ENCODE peak calls at places on chromosomes 1 and 21, in five cellular contexts. I is B cell, A is AG10803, H is tibial nerve, R is neural crest cell. D is an unnamed sample.

GRCh38 chr1:226060976-226061792 is 1.3 kb upstream of the H3-3A start:
- DNase-seq in A (no peak), R (no peak), I (no peak), H (no peak), D (peak)

GRCh38 chr1:199064971-199065370 is 426.1 kb downstream of the PTPRC start:
- DNase-seq in I (no peak), H (no peak), A (no peak), R (no peak), D (no peak)

GRCh38 chr1:99069146-99069545 is 64.5 kb upstream of the PLPPR5 start:
- DNase-seq in I (no peak), A (no peak), H (no peak), R (no peak), D (no peak)

GRCh38 chr1:173914366-173914871 is 2.7 kb downstream of the SERPINC1 start:
- DNase-seq in R (peak), H (no peak), I (no peak), A (no peak), D (peak)

GRCh38 chr1:153903841-153904455 is 18.8 kb downstream of the GATAD2B start:
- DNase-seq in A (peak), I (no peak), H (peak), R (no peak), D (no peak)

GRCh38 chr1:33971018-33971710 is 107.3 kb downstream of the HMGB4 start:
- DNase-seq in R (no peak), H (no peak), I (no peak), A (peak), D (no peak)

GRCh38 chr1:160177231-160177630 is 13.1 kb upstream of the CASQ1 start:
- DNase-seq in I (no peak), R (no peak), A (no peak), H (no peak), D (peak)

GRCh38 chr1:12040457-12041051 is 21.3 kb downstream of the MIIP start:
- DNase-seq in R (no peak), H (peak), A (peak), I (peak), D (peak)

GRCh38 chr1:25866288-25866687 is 7.0 kb upstream of the AUNIP start:
- DNase-seq in I (peak), H (no peak), A (no peak), R (no peak), D (no peak)

GRCh38 chr1:99503276-99503747 is 142.6 kb upstream of the PALMD start:
- DNase-seq in A (peak), H (peak), R (no peak), I (no peak), D (no peak)

GRCh38 chr1:39545531-39545930 is 31.1 kb downstream of the PABPC4 start:
- DNase-seq in I (no peak), R (no peak), H (no peak), A (no peak), D (no peak)

GRCh38 chr1:41020654-41021053 is 871 bp downstream of the SLFNL1 start:
- DNase-seq in R (no peak), A (no peak), I (no peak), H (no peak), D (no peak)

GRCh38 chr1:40944326-40944725 is 35.2 kb upstream of the CTPS1 start:
- DNase-seq in I (no peak), R (no peak), A (peak), H (peak), D (no peak)

GRCh38 chr1:229855999-229856650 is 210.9 kb upstream of the GALNT2 start:
- DNase-seq in I (peak), R (no peak), H (no peak), A (no peak), D (peak)

GRCh38 chr21:46116846-46117585 is 19.1 kb downstream of the COL6A2 start:
- DNase-seq in A (peak), H (no peak), I (peak), R (no peak), D (no peak)

GRCh38 chr1:4062992-4063391 is 162.9 kb upstream of the C1orf174 start:
- DNase-seq in I (peak), R (no peak), A (no peak), H (no peak), D (no peak)

GRCh38 chr1:11434506-11434905 is 44.4 kb upstream of the DISP3 start:
- DNase-seq in H (no peak), R (no peak), I (no peak), A (no peak), D (no peak)

GRCh38 chr1:16082283-16083038 is 9.0 kb upstream of the FAM131C start:
- DNase-seq in I (peak), H (peak), R (peak), A (peak), D (peak)

GRCh38 chr21:35528109-35529042 is 479.3 kb upstream of the RUNX1 start:
- DNase-seq in I (peak), R (no peak), H (peak), A (no peak), D (peak)

GRCh38 chr1:23483327-23484252 is at the start of gene ASAP3:
- DNase-seq in H (no peak), R (peak), I (peak), A (peak), D (peak)

GRCh38 chr1:85148524-85149250 is 52.1 kb downstream of the SYDE2 start:
- DNase-seq in H (no peak), A (peak), I (no peak), R (no peak), D (peak)

GRCh38 chr1:228374711-228375577 is 31.7 kb downstream of the TRIM11 start:
- DNase-seq in A (peak), H (peak), R (no peak), I (no peak), D (no peak)

GRCh38 chr1:68141079-68141800 is 90.8 kb upstream of the DIRAS3 start:
- DNase-seq in A (peak), I (no peak), R (peak), H (no peak), D (no peak)

GRCh38 chr1:202561726-202562442 is 148.4 kb downstream of the SYT2 start:
- DNase-seq in A (no peak), H (no peak), I (no peak), R (no peak), D (no peak)
- TF ChIP-seq CTCF in A (peak), H (no peak), I (no peak), R (peak), D (peak)

GRCh38 chr1:115712911-115713609 is 55.5 kb downstream of the CASQ2 start:
- DNase-seq in I (no peak), H (no peak), R (no peak), A (no peak), D (no peak)
- TF ChIP-seq CTCF in I (no peak), H (no peak), R (no peak), A (no peak), D (no peak)

GRCh38 chr1:51731998-51732397 is 115.1 kb downstream of the OSBPL9 start:
- DNase-seq in H (no peak), R (no peak), I (no peak), A (no peak), D (no peak)

GRCh38 chr1:51732701-51733425 is 116.0 kb downstream of the OSBPL9 start:
- DNase-seq in I (no peak), R (no peak), H (no peak), A (no peak), D (no peak)

GRCh38 chr1:51729156-51729823 is 112.4 kb downstream of the OSBPL9 start:
- DNase-seq in I (peak), H (peak), R (peak), A (peak), D (peak)

GRCh38 chr1:51728611-51729155 is 111.8 kb downstream of the OSBPL9 start:
- DNase-seq in H (no peak), R (no peak), I (no peak), A (peak), D (no peak)

DNA sequence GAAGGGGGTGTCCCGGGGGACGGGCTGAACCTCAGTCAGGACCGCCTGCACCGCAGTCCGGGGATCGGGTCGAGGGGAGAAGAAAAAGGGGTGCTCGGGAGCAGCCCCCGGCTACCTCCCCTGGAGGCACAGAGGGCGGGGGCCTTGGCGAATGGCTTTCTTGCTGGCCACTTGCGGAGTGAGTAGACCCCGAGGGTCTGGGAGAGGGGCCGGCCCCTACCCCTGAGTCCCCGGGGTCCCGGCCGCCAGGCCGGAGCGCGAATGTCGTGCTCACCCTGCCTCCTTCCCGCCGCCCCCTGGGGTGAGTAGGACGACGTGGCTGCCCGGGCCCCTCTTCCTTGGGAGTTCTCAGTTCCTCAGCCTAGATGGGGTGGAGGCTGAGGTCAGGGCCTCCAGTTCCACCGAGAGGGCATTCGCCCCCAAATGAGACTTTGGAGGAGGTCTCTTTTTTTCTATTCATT is 113.0 kb downstream of the OSBPL9 start:
- DNase-seq in A (no peak), I (no peak), R (no peak), H (no peak), D (no peak)
- TF ChIP-seq CTCF in A (no peak), I (no peak), R (no peak), H (no peak), D (no peak)

GRCh38 chr1:27725374-27726172 is at the start of gene FAM76A:
- DNase-seq in A (peak), H (peak), I (peak), R (peak), D (peak)
- TF ChIP-seq CTCF in A (peak), H (peak), I (peak), R (no peak), D (peak)

DNA sequence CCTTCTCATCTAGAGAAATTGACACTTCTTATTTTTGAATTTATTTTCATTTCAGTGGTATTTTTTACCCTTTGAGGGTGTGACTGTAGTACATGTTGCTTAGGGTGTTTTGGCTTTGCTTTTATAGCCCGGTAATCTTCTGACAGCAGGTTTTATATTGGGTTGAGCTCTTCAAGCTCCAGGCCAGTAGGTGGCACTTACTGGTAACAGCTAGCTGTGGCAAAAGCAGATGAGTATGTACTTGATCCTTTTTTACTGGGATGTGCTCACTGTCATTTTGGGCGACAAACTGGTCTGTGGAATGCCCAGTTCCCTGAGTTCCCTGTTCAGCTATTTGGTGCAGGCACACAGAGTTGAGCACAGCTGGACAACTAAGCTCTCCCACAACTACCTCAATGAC is 916.2 kb upstream of the B3GALT2 start:
- DNase-seq in H (no peak), A (no peak), R (no peak), I (no peak), D (no peak)
- TF ChIP-seq CTCF in H (no peak), A (no peak), R (no peak), I (no peak), D (peak)

GRCh38 chr1:155136728-155137127 is 1.1 kb downstream of the SLC50A1 start:
- DNase-seq in I (no peak), A (no peak), H (no peak), R (no peak), D (no peak)

GRCh38 chr1:155137129-155137528 is 1.5 kb downstream of the SLC50A1 start:
- DNase-seq in I (no peak), R (no peak), A (no peak), H (no peak), D (no peak)

GRCh38 chr1:155134858-155135415 is 715 bp upstream of the SLC50A1 start:
- DNase-seq in H (peak), R (no peak), I (no peak), A (peak), D (peak)

GRCh38 chr1:155134322-155134721 is 1.3 kb upstream of the SLC50A1 start:
- DNase-seq in I (no peak), R (no peak), A (no peak), H (no peak), D (no peak)

DNA sequence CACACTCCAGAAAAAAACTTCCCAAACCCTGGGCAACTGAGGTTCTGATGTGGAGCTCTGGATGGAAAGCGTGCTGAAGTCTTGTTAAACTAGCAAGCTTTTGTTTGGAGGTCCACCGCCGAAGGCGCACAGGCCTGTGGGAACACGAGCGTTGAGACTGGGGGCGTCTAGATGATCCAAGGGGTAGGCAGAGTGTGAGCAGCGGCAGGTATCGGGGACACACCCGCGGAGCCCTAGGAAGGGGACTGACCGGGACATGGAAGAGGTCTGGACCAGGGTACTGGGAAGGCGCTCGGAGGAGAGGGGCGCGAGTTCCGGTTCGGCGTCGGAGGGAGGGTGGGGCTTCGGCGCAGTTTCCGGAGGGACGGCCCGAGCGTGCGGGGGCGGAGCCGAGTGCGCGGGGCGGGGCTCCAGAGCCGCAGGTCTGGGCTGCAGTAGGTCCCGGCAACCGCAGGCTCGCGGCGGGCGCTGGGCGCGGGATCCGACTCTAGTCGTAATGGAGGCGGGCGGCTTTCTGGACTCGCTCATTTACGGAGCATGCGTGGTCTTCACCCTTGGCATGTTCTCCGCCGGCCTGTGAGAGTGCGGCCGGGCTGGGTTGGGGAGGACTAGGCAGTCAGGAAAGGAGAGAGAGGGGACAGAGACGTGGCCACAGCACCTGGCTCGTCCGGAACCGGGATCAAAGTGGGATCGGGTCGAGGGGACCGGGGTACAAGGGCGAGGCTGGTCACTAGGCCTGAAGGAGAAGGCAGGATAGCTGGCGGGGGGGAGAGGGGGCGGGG is at the start of gene SLC50A1:
- DNase-seq in I (peak), A (peak), R (peak), H (peak), D (peak)
- TF ChIP-seq CTCF in I (no peak), A (no peak), R (peak), H (peak), D (no peak)

GRCh38 chr1:161373442-161373841 is 5.8 kb upstream of the CFAP126 start:
- DNase-seq in A (no peak), I (no peak), R (no peak), H (no peak), D (no peak)

GRCh38 chr1:161378014-161378413 is 10.3 kb upstream of the CFAP126 start:
- DNase-seq in A (no peak), H (no peak), I (no peak), R (no peak), D (no peak)

GRCh38 chr1:161379071-161379470 is 11.4 kb upstream of the CFAP126 start:
- DNase-seq in R (no peak), A (no peak), I (no peak), H (no peak), D (no peak)

DNA sequence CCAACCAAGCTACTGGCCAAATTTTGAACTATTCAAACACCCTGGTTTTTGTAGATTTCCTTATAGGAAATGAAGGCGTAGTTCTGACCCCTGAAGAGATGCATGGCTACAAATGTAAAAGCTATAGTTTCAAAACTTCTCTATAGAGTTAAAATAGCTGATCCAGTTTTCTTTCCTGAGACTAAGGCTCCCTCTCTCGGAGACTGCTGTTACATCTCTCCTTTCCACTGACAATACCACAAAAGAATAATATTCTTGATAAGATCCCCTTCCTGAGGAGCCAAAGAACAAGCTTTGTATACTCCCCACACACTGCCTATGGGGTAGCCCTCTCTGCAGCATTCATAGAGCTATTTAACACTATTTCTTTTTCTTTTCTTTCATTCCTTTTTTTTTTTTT is 6.7 kb upstream of the CFAP126 start:
- DNase-seq in I (no peak), R (no peak), H (no peak), A (no peak), D (no peak)
- TF ChIP-seq CTCF in I (no peak), R (peak), H (no peak), A (peak), D (peak)